ENCODE peak calls at places on chromosomes 16 and 17, in ten cellular contexts. U is adrenal gland, W is spleen, T is heart right ventricle, B is mammary epithelial cell, M is cardiac muscle cell, R is BJ, E is IMR-90, I is lower lobe of right lung, Y is tibial nerve. V is an unnamed sample. For H3K27me3, the result is how much of the 10 kb centered on the place peaks cover.

GRCh38 chr16:82638095-82638798 is 11.5 kb downstream of the CDH13 start:
- DNase-seq in U (no peak), W (no peak), T (no peak), B (peak), M (no peak), R (no peak), E (peak), I (no peak), Y (no peak), V (no peak)

GRCh38 chr17:27651411-27652345 is 20.7 kb downstream of the LGALS9 start:
- DNase-seq in U (peak), W (peak), T (peak), B (peak), M (peak), R (no peak), E (peak), I (peak), Y (peak), V (peak)

GRCh38 chr17:77445030-77445907 is 304.5 kb downstream of the SEC14L1 start:
- DNase-seq in U (no peak), W (peak), T (no peak), B (no peak), M (no peak), R (no peak), E (peak), I (no peak), Y (peak), V (no peak)

GRCh38 chr17:75757086-75757681 is 7.8 kb downstream of the GALK1 start:
- DNase-seq in U (no peak), W (peak), T (no peak), B (no peak), M (no peak), R (no peak), E (no peak), I (no peak), Y (no peak), V (no peak)

GRCh38 chr16:30010817-30011504 is at the start of gene DOC2A:
- DNase-seq in U (no peak), W (peak), T (no peak), B (no peak), M (peak), R (no peak), E (no peak), I (no peak), Y (no peak), V (no peak)

GRCh38 chr16:79485020-79485419 is 115.5 kb downstream of the MAF start:
- DNase-seq in U (no peak), W (no peak), T (no peak), B (no peak), M (no peak), R (no peak), E (no peak), I (no peak), Y (no peak), V (no peak)

GRCh38 chr17:27895940-27896535 is 2.9 kb upstream of the LYRM9 start:
- DNase-seq in U (no peak), W (no peak), T (no peak), B (no peak), M (no peak), R (no peak), E (no peak), I (no peak), Y (no peak), V (no peak)

GRCh38 chr16:74825941-74826340 is 51.3 kb upstream of the FA2H start:
- DNase-seq in U (peak), W (no peak), T (no peak), B (peak), M (no peak), R (no peak), E (no peak), I (no peak), Y (no peak), V (no peak)

GRCh38 chr16:89505204-89506112 is 2.7 kb upstream of the SPG7 start:
- DNase-seq in U (peak), W (peak), T (peak), B (peak), M (no peak), R (no peak), E (peak), I (peak), Y (peak), V (peak)

GRCh38 chr17:45127583-45128300 is 4.6 kb downstream of the PLCD3 start:
- DNase-seq in U (peak), W (no peak), T (peak), B (peak), M (peak), R (no peak), E (peak), I (peak), Y (peak), V (peak)

GRCh38 chr16:55370762-55371482 is 46.9 kb downstream of the IRX6 start:
- DNase-seq in U (peak), W (peak), T (peak), B (peak), M (peak), R (no peak), E (peak), I (peak), Y (peak), V (peak)

GRCh38 chr16:2148714-2149629 is 547 bp downstream of the RAB26 start:
- DNase-seq in U (no peak), W (peak), T (no peak), B (peak), M (no peak), R (no peak), E (no peak), I (no peak), Y (no peak), V (no peak)

GRCh38 chr16:66668777-66669444 is 27.6 kb downstream of the CMTM4 start:
- DNase-seq in U (no peak), W (no peak), T (no peak), B (no peak), M (no peak), R (peak), E (peak), I (no peak), Y (no peak), V (no peak)

GRCh38 chr16:55552621-55553020 is 13.9 kb upstream of the CAPNS2 start:
- DNase-seq in U (no peak), W (no peak), T (no peak), B (peak), M (no peak), R (no peak), E (peak), I (no peak), Y (no peak), V (no peak)

GRCh38 chr16:84040823-84041391 is 1.7 kb downstream of the SLC38A8 start:
- DNase-seq in U (no peak), W (peak), T (no peak), B (peak), M (no peak), R (peak), E (peak), I (peak), Y (no peak), V (no peak)

GRCh38 chr17:78046923-78047322 is 81.6 kb downstream of the TMC6 start:
- DNase-seq in U (no peak), W (no peak), T (no peak), B (peak), M (no peak), R (no peak), E (no peak), I (no peak), Y (no peak), V (no peak)

GRCh38 chr16:4344659-4345438 is 6.3 kb downstream of the PAM16 start:
- DNase-seq in U (peak), W (no peak), T (no peak), B (no peak), M (no peak), R (no peak), E (peak), I (no peak), Y (no peak), V (no peak)

GRCh38 chr16:80759419-80760162 is 44.8 kb downstream of the CDYL2 start:
- DNase-seq in U (no peak), W (no peak), T (no peak), B (no peak), M (no peak), R (no peak), E (no peak), I (no peak), Y (no peak), V (no peak)

GRCh38 chr17:37168731-37169353 is 206.9 kb upstream of the C17orf78 start:
- DNase-seq in U (no peak), W (no peak), T (no peak), B (no peak), M (no peak), R (no peak), E (no peak), I (no peak), Y (no peak), V (no peak)

GRCh38 chr16:3530371-3530914 is 29.6 kb downstream of the CLUAP1 start:
- DNase-seq in U (no peak), W (no peak), T (no peak), B (peak), M (no peak), R (no peak), E (no peak), I (no peak), Y (no peak), V (no peak)

GRCh38 chr16:86403541-86404163 is 106.7 kb upstream of the FOXF1 start:
- DNase-seq in U (no peak), W (no peak), T (no peak), B (no peak), M (no peak), R (no peak), E (no peak), I (no peak), Y (no peak), V (no peak)

GRCh38 chr17:79800325-79801155 is 3.7 kb upstream of the CBX8 start:
- DNase-seq in U (no peak), W (no peak), T (no peak), B (peak), M (no peak), R (no peak), E (peak), I (no peak), Y (no peak), V (no peak)

GRCh38 chr17:48779421-48779820 is 37.6 kb downstream of the TTLL6 start:
- DNase-seq in U (no peak), W (no peak), T (no peak), B (no peak), M (no peak), R (no peak), E (no peak), I (no peak), Y (no peak), V (no peak)

GRCh38 chr17:42618442-42619150 is 9.1 kb downstream of the TUBG1 start:
- DNase-seq in U (peak), W (no peak), T (peak), B (peak), M (peak), R (no peak), E (no peak), I (peak), Y (no peak), V (peak)

GRCh38 chr17:17943281-17943984 is 28.8 kb downstream of the TOM1L2 start:
- DNase-seq in U (no peak), W (no peak), T (no peak), B (no peak), M (no peak), R (no peak), E (no peak), I (no peak), Y (no peak), V (no peak)

DNA sequence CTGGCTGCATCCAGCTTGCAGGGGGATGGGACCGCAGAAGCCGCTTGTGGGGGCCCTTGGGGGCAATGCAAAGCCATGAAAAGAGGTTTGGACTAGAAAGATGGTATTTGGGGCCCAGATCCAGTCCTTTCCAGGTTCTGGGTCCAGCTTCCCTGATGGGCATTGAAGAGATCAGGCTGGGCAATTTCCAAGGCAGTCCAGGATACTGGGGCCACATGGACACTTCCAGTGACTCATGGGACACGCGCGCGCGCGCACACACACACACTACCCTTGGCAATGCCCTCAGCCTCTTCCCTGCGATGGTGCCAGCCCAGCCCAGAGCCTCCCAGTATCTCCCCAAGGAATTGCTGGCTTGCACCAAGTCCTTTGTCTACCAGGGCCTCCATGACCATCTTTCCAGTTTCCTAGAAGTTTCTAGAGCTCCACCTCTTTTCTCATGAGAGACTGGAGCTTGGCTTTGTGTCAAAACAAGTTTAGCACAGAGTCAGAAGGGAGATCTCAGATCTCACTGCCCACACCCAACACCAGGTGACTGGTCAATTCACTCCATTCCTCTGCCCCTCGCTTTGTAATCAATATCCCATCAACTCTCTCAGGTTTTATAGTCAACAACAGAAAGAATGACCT is 44.3 kb downstream of the WNT3 start:
- DNase-seq in U (no peak), W (no peak), T (no peak), B (no peak), M (no peak), R (no peak), E (no peak), I (peak), Y (no peak), V (no peak)
- H3K27me3 ChIP-seq in U (under half), W (under half), T (under half), B (under half), M (under half), R (under half), E (under half), I (under half), Y (half or more), V (under half)

DNA sequence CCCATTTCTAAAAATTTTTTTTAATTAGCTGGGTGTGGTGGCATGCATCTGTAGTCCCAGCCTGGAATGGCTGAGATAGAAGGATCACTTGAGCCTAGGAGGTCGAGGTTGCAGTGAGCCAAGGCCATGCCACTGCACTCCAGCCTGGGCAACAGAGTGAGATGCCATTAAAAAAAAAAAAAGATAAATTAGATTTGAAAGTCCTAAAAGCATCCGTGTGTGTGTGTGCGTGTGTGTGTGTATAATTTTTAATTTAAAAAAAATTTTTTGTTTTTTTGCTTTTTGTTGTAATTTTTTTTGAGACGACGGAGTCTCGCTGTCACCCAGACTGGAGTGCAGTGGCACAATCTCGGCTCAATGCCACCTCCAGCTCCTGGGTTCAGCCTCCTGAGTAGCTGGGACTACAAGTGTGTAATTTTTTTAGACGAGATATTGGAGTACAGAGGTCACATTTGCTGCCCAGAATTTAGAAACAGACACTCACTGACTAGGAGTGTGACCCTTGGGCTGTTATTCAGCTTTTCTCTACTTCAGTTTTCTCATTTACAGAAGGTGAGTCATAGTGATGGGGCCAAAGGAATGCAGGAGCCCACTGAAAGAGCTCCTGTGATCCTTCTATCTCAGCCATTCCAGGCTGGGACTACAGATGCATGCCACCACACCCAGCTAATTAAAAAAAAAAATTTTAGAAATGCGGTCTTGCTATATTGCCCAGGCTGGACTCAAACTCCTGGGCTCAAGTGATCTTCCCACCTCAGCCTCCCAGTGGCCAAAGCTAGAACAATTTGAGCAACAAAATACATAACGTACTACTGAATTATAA is 25.5 kb upstream of the TBX4 start:
- DNase-seq in U (no peak), W (no peak), T (no peak), B (peak), M (no peak), R (peak), E (peak), I (no peak), Y (no peak), V (no peak)
- TF ChIP-seq CTCF in U (no peak), W (no peak), T (no peak), B (peak), M (no peak), R (peak), E (no peak), I (no peak), Y (no peak), V (no peak)

GRCh38 chr17:32268734-32269288 is 3.2 kb downstream of the RHBDL3 start:
- DNase-seq in U (no peak), W (peak), T (no peak), B (no peak), M (no peak), R (no peak), E (no peak), I (no peak), Y (no peak), V (no peak)
- H3K27me3 ChIP-seq in U (under half), W (under half), T (under half), B (under half), M (half or more), R (under half), E (half or more), I (half or more), Y (half or more), V (under half)

GRCh38 chr16:20940864-20941634 is 40.5 kb downstream of the LYRM1 start:
- DNase-seq in U (no peak), W (no peak), T (no peak), B (no peak), M (no peak), R (no peak), E (no peak), I (no peak), Y (no peak), V (no peak)

GRCh38 chr16:20946015-20946629 is 45.6 kb downstream of the LYRM1 start:
- DNase-seq in U (no peak), W (no peak), T (no peak), B (no peak), M (no peak), R (no peak), E (no peak), I (no peak), Y (no peak), V (no peak)

GRCh38 chr16:20942271-20942670 is 41.7 kb downstream of the LYRM1 start:
- DNase-seq in U (no peak), W (no peak), T (no peak), B (no peak), M (no peak), R (no peak), E (no peak), I (no peak), Y (no peak), V (no peak)

GRCh38 chr16:20941635-20941926 is 41.0 kb downstream of the LYRM1 start:
- DNase-seq in U (no peak), W (no peak), T (no peak), B (no peak), M (no peak), R (no peak), E (no peak), I (no peak), Y (no peak), V (no peak)

DNA sequence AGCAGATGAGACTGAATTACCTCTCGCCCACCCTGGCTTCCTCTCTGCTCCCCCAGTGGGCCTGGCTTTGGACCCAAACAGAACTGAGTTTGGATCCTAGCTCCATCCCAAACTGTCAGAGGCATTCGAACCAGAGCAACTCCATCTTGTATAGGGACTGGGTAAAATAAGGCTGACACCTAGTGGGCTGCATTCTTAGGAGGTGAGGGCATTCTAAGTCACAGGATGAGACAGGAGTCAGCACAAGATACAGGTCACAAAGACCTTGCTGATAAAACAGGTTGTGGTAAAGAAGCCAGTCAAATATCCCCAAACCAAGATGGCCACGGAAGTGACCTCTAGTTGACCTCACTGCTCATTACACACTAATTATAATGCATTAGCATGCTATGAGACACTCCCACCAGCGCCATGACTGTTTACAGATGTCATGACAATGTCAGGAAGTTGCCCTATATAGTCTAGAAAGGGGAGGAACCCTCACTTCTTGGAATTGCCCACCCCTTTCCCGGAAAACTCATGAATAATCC is 44.4 kb downstream of the LYRM1 start:
- DNase-seq in U (peak), W (no peak), T (no peak), B (peak), M (no peak), R (no peak), E (peak), I (no peak), Y (no peak), V (no peak)
- TF ChIP-seq CTCF in U (no peak), W (no peak), T (peak), B (peak), M (no peak), R (no peak), E (no peak), I (no peak), Y (no peak), V (no peak)